ENCODE peak calls at places on chromosomes 4 and X, in four cellular contexts. X is cardiac fibroblast, D is IMR-90, N is WERI-Rb-1. F is an unnamed sample.

GRCh38 chr4:41070516-41071281 is 143.6 kb downstream of the APBB2 start:
- DNase-seq in X (no peak), D (peak), N (no peak), F (no peak)

GRCh38 chr4:169116270-169116901 is 106.3 kb upstream of the CBR4 start:
- DNase-seq in X (peak), D (peak), N (no peak), F (no peak)

GRCh38 chrX:104679175-104679574 is 113.2 kb downstream of the IL1RAPL2 start:
- DNase-seq in X (no peak), D (no peak), N (no peak), F (no peak)

GRCh38 chrX:80808854-80809493 is 703 bp downstream of the BRWD3 start:
- DNase-seq in X (peak), D (no peak), N (peak), F (peak)

GRCh38 chrX:3697701-3698279 is 15.7 kb downstream of the PRKX start:
- DNase-seq in X (peak), D (peak), N (no peak), F (no peak)

GRCh38 chrX:134868766-134869495 is 121.9 kb upstream of the SMIM10 start:
- DNase-seq in X (peak), D (peak), N (no peak), F (no peak)

GRCh38 chr4:13656569-13656988 is 29.1 kb upstream of the BOD1L1 start:
- DNase-seq in X (peak), D (peak), N (peak), F (peak)

GRCh38 chr4:61511716-61512488 is 311.8 kb downstream of the ADGRL3 start:
- DNase-seq in X (peak), D (peak), N (no peak), F (no peak)

GRCh38 chrX:21757960-21758359 is at the start of gene SMPX:
- DNase-seq in X (no peak), D (no peak), N (no peak), F (no peak)

GRCh38 chr4:106676173-106676921 is 307.8 kb upstream of the GIMD1 start:
- DNase-seq in X (peak), D (no peak), N (no peak), F (peak)

GRCh38 chr4:140816806-140817205 is 60.6 kb upstream of the TBC1D9 start:
- DNase-seq in X (no peak), D (no peak), N (no peak), F (no peak)

GRCh38 chr4:153806073-153806472 is 17.2 kb upstream of the SFRP2 start:
- DNase-seq in X (no peak), D (no peak), N (no peak), F (no peak)

GRCh38 chr4:153808175-153808574 is 19.3 kb upstream of the SFRP2 start:
- DNase-seq in X (no peak), D (no peak), N (no peak), F (no peak)

GRCh38 chr4:153799708-153800074 is 10.8 kb upstream of the SFRP2 start:
- DNase-seq in X (no peak), D (no peak), N (no peak), F (no peak)

GRCh38 chr4:153809307-153809706 is 20.4 kb upstream of the SFRP2 start:
- DNase-seq in X (no peak), D (no peak), N (no peak), F (peak)

DNA sequence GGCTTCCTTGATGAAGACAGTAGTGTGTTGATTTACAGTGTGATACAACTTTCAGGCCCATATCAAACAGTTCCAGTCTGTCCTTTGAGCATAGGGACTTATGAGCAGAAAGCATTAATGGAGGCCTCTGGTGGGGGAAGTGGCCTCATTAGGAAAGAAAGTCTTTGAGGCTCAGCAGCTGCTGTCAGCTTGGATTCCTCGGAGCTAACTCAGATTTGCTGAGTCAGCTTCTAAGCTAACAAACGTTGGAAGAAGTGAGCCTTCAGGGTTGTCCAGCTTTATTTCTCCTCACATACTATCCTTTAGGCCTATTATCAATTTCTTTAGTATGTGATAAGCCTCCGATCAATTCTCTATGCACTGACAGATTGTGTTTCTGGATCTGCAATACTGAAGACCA is 15.9 kb upstream of the SFRP2 start:
- DNase-seq in X (no peak), D (no peak), N (no peak), F (no peak)
- H3K4me3 ChIP-seq in X (no peak), D (no peak), N (no peak), F (no peak)

GRCh38 chr4:156970501-156971167 is 965 bp downstream of the PDGFC start:
- DNase-seq in X (peak), D (peak), N (peak), F (peak)

GRCh38 chr4:156971623-156972369 is at the start of gene PDGFC:
- DNase-seq in X (peak), D (peak), N (peak), F (no peak)

GRCh38 chr4:156968479-156968984 is 3.1 kb downstream of the PDGFC start:
- DNase-seq in X (peak), D (peak), N (peak), F (peak)

GRCh38 chr4:156971168-156971601 is 414 bp downstream of the PDGFC start:
- DNase-seq in X (no peak), D (no peak), N (peak), F (no peak)

GRCh38 chr4:156969136-156969535 is 2.5 kb downstream of the PDGFC start:
- DNase-seq in X (no peak), D (no peak), N (no peak), F (peak)
- H3K4me3 ChIP-seq in X (peak), D (peak), N (no peak), F (peak)

DNA sequence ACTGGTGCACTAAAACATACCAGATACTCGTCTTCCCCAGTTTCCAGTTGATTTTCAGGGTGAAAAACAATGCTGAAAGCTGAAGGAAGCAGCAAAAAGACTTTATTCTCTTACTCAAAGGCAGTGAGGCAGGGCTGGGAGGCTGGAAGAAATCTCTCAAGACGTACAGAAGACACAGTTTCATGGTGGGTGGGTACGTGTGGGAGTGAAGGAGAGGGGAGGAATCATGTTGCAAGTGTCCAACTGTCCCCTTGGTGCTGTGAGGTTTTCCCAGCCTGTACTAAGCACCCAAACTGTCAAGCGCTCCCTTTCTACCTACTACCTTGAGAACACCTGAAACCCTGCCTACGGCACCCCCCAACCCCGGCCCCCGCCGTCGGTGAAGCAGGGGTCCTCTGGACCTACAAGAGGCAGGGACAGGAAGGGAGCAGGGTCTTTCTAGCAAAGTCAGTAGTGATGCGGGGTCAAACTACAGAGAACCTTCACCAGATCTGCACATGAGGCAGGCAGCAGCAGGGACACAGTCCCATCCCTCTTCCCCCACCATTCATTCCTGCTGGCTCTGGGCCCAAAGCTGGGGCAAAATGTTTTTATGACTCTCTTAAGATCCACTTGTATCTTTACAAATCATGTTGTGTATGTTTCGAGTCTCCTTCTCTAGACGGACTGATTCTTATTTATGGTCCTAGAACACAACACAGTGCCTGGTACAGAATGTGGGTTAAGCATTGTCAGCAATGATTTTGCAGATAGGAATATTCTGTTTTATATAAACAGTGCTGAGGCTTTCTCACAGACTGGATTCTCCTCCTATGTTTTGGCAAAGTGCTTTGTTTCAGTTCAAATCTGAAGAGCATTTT is 2.4 kb upstream of the SETD7 start:
- DNase-seq in X (no peak), D (no peak), N (no peak), F (no peak)
- H3K4me3 ChIP-seq in X (no peak), D (no peak), N (no peak), F (no peak)

DNA sequence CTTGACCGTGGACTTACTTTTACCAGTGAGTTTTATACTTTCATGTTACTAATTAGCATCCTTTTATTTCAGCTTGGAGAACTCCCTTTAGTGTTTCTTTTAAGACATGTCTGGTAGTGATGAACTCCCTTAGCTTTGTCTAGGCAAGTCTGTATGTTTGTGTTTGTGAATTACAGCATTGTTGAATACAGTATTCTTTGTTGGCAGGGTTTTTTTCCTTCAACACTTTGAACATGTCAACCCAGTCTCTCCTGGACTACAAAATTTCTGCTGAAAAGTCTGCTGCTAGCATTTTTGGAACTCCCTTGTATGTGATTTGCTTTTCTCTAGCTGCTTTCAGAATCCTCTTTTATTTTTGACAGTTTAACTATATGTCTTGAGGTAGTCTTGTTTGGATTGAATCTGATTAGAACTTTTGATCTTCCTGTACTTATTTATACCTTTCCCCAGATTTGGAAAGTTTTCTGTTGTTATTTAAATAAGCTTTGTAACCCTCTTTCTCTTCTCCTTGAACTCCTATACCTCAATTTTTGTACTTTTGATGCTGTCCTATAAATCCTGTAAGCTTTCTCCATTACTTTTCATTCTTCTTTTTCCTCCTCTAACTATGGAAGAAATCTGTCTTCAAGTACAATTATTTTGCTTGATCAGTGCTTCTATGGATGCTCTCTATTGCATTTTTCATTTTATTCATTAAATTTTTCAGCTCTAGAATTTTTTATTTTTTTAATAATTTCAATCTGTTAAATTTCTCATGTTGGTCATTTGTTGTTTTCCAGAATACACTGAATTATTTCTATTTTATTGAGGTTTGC is 14.1 kb downstream of the PAPSS1 start:
- DNase-seq in X (no peak), D (no peak), N (no peak), F (no peak)
- H3K4me3 ChIP-seq in X (no peak), D (no peak), N (no peak), F (no peak)

GRCh38 chr4:2483237-2483636 is 14.3 kb downstream of the RNF4 start:
- DNase-seq in X (no peak), D (no peak), N (no peak), F (no peak)

GRCh38 chr4:2482192-2482591 is 13.3 kb downstream of the RNF4 start:
- DNase-seq in X (no peak), D (no peak), N (peak), F (no peak)

GRCh38 chr4:2484169-2484568 is 15.3 kb downstream of the RNF4 start:
- DNase-seq in X (no peak), D (no peak), N (no peak), F (no peak)

GRCh38 chr4:2480649-2481048 is 11.7 kb downstream of the RNF4 start:
- DNase-seq in X (no peak), D (no peak), N (no peak), F (no peak)

DNA sequence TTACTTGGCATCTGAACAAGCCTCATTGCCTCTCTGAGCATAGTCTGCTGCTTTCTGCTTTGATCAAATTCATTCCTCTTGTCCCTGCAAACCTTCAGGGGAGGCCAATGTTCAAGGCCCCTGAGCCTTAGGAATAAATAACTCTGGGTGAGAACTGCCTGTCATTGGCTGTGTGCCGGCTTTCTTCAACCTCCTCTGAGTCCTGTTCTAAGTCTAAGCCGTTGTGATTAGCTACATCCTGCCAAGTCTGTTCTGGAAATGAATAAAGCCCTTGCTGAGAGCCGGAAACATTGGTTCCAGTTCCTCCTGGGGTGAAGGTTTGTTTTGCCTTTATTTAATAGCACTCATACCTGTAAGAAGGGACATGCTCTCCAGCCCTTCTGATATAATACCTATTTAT is 13.8 kb downstream of the RNF4 start:
- DNase-seq in X (peak), D (peak), N (peak), F (no peak)
- H3K4me3 ChIP-seq in X (no peak), D (no peak), N (no peak), F (no peak)

F was measured in Jurkat, Clone E6-1.